ENCODE peak calls at places on chromosome 1, in nine cellular contexts. R is sigmoid colon, J is WERI-Rb-1, L is D721Med, P is psoas muscle, C is epithelial cell of esophagus, T is K562, W is A673, Q is tibial artery. S is an unnamed sample.
A peak's percentile ranks its signal among the peaks of the same experiment; 100 is the strongest.

GRCh38 chr1:163085041-163085903 is 16.1 kb downstream of the RGS4 start:
- DNase-seq in W (no peak), J (no peak), L (no peak), P (no peak), T (no peak), Q (no peak), C (no peak), R (no peak), S (no peak)

GRCh38 chr1:106224426-106224825 is 832.0 kb upstream of the PRMT6 start:
- DNase-seq in T (no peak), P (no peak), W (no peak), L (no peak), J (no peak), Q (no peak), R (no peak), C (no peak), S (no peak)

GRCh38 chr1:173191011-173191410 is 16.1 kb downstream of the TNFSF4 start:
- DNase-seq in L (no peak), Q (no peak), W (no peak), P (no peak), T (no peak), R (no peak), C (peak; percentile 45), J (no peak), S (no peak)

GRCh38 chr1:167273027-167273800 is 52.5 kb downstream of the POU2F1 start:
- DNase-seq in J (peak; percentile 24), L (no peak), R (no peak), W (peak; percentile 72), Q (no peak), P (no peak), T (no peak), C (peak; percentile 21), S (no peak)

GRCh38 chr1:232628335-232629214 is 1.4 kb downstream of the SIPA1L2 start:
- DNase-seq in L (no peak), C (peak; percentile 42), R (no peak), W (peak; percentile 71), T (no peak), P (no peak), J (no peak), Q (no peak), S (no peak)

GRCh38 chr1:27643626-27644368 is 8.8 kb upstream of the FGR start:
- DNase-seq in P (peak; percentile 57), Q (peak; percentile 54), T (peak; percentile 70), L (peak; percentile 34), R (no peak), W (peak; percentile 73), C (peak; percentile 61), J (peak; percentile 66), S (peak; percentile 59)

GRCh38 chr1:201489656-201490261 is 17.2 kb downstream of the CSRP1 start:
- DNase-seq in Q (no peak), J (no peak), L (no peak), C (no peak), P (no peak), T (no peak), R (no peak), W (no peak), S (no peak)

GRCh38 chr1:182752827-182753104 is 36.8 kb upstream of the NPL start:
- DNase-seq in P (no peak), L (no peak), R (peak; percentile 69), C (no peak), Q (no peak), J (no peak), T (no peak), W (no peak), S (no peak)

GRCh38 chr1:43540653-43541071 is 10.0 kb downstream of the PTPRF start:
- DNase-seq in P (no peak), T (no peak), W (no peak), J (no peak), L (no peak), C (no peak), R (no peak), Q (peak; percentile 78), S (no peak)

DNA sequence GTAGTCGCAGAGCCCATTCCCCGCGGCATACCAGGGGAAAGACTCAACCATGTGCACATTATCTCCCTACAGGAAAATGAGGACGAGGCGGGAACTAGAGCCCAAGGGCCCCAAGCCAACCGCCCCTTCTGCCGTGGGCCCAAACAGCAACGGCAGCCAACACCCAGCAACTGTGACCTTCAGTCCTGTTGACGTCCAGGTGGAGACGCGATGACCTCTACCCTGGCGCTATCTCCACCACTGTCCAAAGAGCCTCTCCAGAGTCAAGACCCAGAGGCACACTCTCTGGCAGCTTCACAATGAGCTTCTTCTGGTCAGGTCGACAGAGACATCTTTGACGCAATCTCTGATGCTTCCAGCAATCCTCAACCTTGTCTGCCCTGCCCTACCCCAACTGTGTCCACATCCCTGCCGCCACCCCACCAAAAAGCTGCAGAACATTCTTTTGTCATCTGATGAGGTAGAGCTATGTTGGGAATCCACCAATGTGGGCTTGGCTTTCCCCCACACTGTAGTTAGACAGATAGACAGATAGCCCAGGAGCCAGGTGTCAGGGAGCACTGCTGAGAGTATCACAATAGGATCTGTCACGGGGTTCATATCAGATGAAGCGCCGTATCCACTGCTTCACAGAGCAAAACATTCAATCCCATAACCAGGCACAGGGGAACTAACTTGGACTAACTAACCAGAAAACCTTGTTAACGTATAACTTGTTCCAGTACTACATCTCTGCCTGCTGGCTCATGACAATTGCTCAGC is 37.4 kb upstream of the SRRM1 start:
- DNase-seq in Q (no peak), W (no peak), T (no peak), L (no peak), J (no peak), R (no peak), C (no peak), P (no peak), S (no peak)
- TF ChIP-seq CTCF in Q (no peak), W (no peak), T (no peak), L (no peak), J (no peak), R (no peak), C (no peak), P (no peak), S (no peak)

GRCh38 chr1:56968878-56969495 is 3.2 kb upstream of the C8B start:
- DNase-seq in W (no peak), C (peak; percentile 66), P (no peak), L (no peak), J (no peak), R (no peak), T (no peak), Q (no peak), S (no peak)

GRCh38 chr1:56966698-56966999 is 834 bp upstream of the C8B start:
- DNase-seq in C (no peak), J (no peak), Q (no peak), T (no peak), L (no peak), W (no peak), P (no peak), R (no peak), S (no peak)

GRCh38 chr1:56967355-56967754 is 1.5 kb upstream of the C8B start:
- DNase-seq in J (no peak), W (no peak), C (no peak), Q (no peak), T (no peak), R (no peak), L (no peak), P (no peak), S (no peak)

GRCh38 chr1:56965916-56966697 is at the start of gene C8B:
- DNase-seq in Q (no peak), P (no peak), W (no peak), L (no peak), R (no peak), J (no peak), C (no peak), T (no peak), S (no peak)

DNA sequence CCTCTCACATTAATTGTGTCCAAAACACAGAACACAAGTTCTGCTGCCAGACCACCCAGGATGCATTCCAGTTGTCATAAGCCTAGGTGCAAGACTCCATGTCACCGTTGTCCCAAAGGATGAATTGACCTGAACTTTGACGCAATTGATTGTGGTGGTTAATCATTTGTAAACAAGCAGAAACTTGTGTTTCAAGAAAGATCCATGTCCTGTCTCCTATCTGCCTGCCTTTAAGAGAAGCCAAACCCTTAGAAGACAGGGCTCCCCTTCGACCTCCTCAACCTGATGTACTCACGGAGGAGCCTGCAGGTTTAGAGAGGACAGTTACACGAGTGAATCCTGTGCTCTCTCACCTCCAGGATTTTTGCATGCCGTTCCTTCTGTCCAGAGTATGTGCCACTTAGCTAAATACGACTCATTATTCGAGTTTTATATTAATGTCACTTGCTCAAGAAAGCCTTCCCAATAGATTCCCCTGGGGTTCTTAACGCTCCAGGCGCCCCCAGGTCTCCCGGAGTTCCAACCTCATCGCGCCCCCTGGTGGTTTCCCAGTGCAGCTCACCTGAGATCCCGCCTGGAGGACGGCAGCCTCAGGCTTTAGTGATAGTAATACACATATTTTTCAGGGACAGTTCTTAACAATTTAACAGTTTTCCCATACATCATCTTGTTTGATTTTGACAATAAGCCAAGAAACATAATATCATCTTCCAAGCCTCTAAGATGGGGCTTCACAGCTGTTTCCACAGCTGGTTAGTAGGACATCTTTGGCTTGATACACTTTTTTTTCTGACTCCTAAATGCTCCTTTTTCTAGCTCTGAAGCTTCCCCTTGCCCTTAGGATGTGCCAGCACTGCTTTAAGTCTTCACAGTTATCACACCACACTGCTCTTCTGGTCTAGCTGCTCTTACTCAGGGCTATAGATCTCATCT is 2.4 kb upstream of the C8B start:
- DNase-seq in Q (no peak), W (peak; percentile 67), P (peak; percentile 14), J (peak; percentile 58), R (no peak), T (peak; percentile 72), L (no peak), C (no peak), S (peak; percentile 73)
- TF ChIP-seq CTCF in Q (no peak), W (peak; percentile 90), P (peak; percentile 20), J (peak; percentile 63), R (no peak), T (peak; percentile 68), L (peak; percentile 56), C (no peak), S (peak; percentile 90)

GRCh38 chr1:85157436-85157835 is 43.4 kb downstream of the SYDE2 start:
- DNase-seq in R (no peak), W (peak; percentile 54), P (no peak), C (no peak), T (no peak), Q (no peak), L (no peak), J (no peak), S (no peak)
- TF ChIP-seq CTCF in R (no peak), W (no peak), P (no peak), C (no peak), T (no peak), Q (no peak), L (no peak), J (no peak), S (no peak)

GRCh38 chr1:45983964-45984363 is 148.5 kb downstream of the PIK3R3 start:
- DNase-seq in L (no peak), C (no peak), Q (no peak), T (no peak), P (no peak), J (no peak), W (no peak), R (no peak), S (no peak)
- TF ChIP-seq CTCF in L (no peak), C (no peak), Q (no peak), T (no peak), P (no peak), J (no peak), W (no peak), R (no peak), S (no peak)

S was measured in endothelial cell.